ENCODE peak calls at places on chromosomes 3 and 15, in six cellular contexts. D is AG10803, L is ovary, Z is upper lobe of right lung, Y is tibial artery, N is WERI-Rb-1. C is an unnamed sample.

GRCh38 chr3:48276856-48277641 is 36.1 kb downstream of the ZNF589 start:
- DNase-seq in D (no peak), L (no peak), Z (no peak), Y (no peak), N (no peak), C (no peak)

GRCh38 chr15:37019479-37020433 is 80.6 kb downstream of the MEIS2 start:
- DNase-seq in D (peak), L (peak), Z (no peak), Y (no peak), N (no peak), C (no peak)

GRCh38 chr3:46897829-46898320 is 20.4 kb downstream of the PTH1R start:
- DNase-seq in D (no peak), L (no peak), Z (no peak), Y (no peak), N (no peak), C (no peak)

GRCh38 chr3:65879372-65879771 is 159.3 kb downstream of the MAGI1 start:
- DNase-seq in D (no peak), L (no peak), Z (no peak), Y (no peak), N (no peak), C (no peak)

GRCh38 chr3:31680072-31680870 is 147.5 kb downstream of the STT3B start:
- DNase-seq in D (no peak), L (no peak), Z (peak), Y (no peak), N (no peak), C (no peak)

GRCh38 chr3:142904639-142905441 is 16.0 kb upstream of the PCOLCE2 start:
- DNase-seq in D (no peak), L (no peak), Z (no peak), Y (peak), N (peak), C (no peak)

GRCh38 chr15:45425135-45425534 is 46.8 kb upstream of the GATM start:
- DNase-seq in D (peak), L (no peak), Z (no peak), Y (no peak), N (no peak), C (no peak)

GRCh38 chr15:39553947-39554731 is 26.7 kb upstream of the THBS1 start:
- DNase-seq in D (no peak), L (no peak), Z (no peak), Y (no peak), N (no peak), C (no peak)

GRCh38 chr3:126365351-126366274 is 8.4 kb upstream of the KLF15 start:
- DNase-seq in D (no peak), L (no peak), Z (peak), Y (no peak), N (no peak), C (peak)

GRCh38 chr3:49899815-49900214 is 3.9 kb downstream of the MST1R start:
- DNase-seq in D (no peak), L (no peak), Z (no peak), Y (no peak), N (peak), C (no peak)

GRCh38 chr3:155334897-155335883 is 41.7 kb upstream of the STRIT1 start:
- DNase-seq in D (no peak), L (no peak), Z (no peak), Y (no peak), N (no peak), C (no peak)

GRCh38 chr3:51733859-51734571 is 27.1 kb downstream of the GRM2 start:
- DNase-seq in D (no peak), L (no peak), Z (no peak), Y (no peak), N (no peak), C (no peak)
- H3K4me3 ChIP-seq in D (no peak), L (no peak), Z (no peak), Y (no peak), N (no peak), C (no peak)

GRCh38 chr3:24270204-24270671 is 224.4 kb downstream of the THRB start:
- DNase-seq in D (peak), L (no peak), Z (no peak), Y (no peak), N (no peak), C (no peak)

GRCh38 chr3:24271228-24271627 is 223.4 kb downstream of the THRB start:
- DNase-seq in D (no peak), L (no peak), Z (no peak), Y (no peak), N (no peak), C (no peak)

GRCh38 chr3:24272875-24273274 is 221.8 kb downstream of the THRB start:
- DNase-seq in D (no peak), L (no peak), Z (no peak), Y (no peak), N (no peak), C (no peak)

GRCh38 chr3:24272408-24272807 is 222.2 kb downstream of the THRB start:
- DNase-seq in D (no peak), L (no peak), Z (no peak), Y (no peak), N (no peak), C (no peak)

GRCh38 chr3:24270744-24271143 is 223.9 kb downstream of the THRB start:
- DNase-seq in D (no peak), L (no peak), Z (no peak), Y (no peak), N (no peak), C (no peak)
- H3K4me3 ChIP-seq in D (no peak), L (no peak), Z (no peak), Y (no peak), N (no peak), C (no peak)

GRCh38 chr3:125052671-125053303 is 3.0 kb downstream of the HEG1 start:
- DNase-seq in D (peak), L (no peak), Z (no peak), Y (no peak), N (no peak), C (peak)
- H3K4me3 ChIP-seq in D (peak), L (no peak), Z (peak), Y (peak), N (peak), C (peak)

DNA sequence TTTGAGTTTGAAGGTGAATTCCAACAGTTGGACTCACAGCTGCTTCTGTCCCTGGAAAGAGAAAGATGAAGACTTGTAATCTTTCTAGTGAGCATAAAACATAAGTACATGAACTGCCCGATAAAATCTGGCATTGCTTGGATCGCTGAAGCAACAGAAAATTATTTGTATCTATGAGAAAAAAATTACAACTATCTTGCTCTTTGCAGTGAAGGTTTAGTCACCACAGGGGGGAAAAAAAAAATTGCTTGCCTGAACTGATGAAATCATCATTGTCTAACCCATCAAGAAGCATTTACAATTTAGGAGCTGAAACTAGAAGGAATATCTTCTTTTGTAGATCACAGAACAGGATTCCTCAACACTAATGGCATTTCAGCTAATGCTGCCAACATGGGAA is 20.0 kb downstream of the TMEM207 start:
- DNase-seq in D (peak), L (no peak), Z (no peak), Y (no peak), N (no peak), C (no peak)
- H3K4me3 ChIP-seq in D (no peak), L (no peak), Z (no peak), Y (no peak), N (no peak), C (no peak)

GRCh38 chr3:186788482-186789370 is 5.3 kb downstream of the EIF4A2 start:
- DNase-seq in D (no peak), L (no peak), Z (no peak), Y (no peak), N (no peak), C (no peak)
- H3K4me3 ChIP-seq in D (no peak), L (no peak), Z (no peak), Y (no peak), N (no peak), C (peak)

GRCh38 chr3:123448503-123449091 is at the start of gene ADCY5:
- DNase-seq in D (no peak), L (peak), Z (no peak), Y (no peak), N (peak), C (peak)
- H3K4me3 ChIP-seq in D (peak), L (peak), Z (peak), Y (peak), N (peak), C (peak)

DNA sequence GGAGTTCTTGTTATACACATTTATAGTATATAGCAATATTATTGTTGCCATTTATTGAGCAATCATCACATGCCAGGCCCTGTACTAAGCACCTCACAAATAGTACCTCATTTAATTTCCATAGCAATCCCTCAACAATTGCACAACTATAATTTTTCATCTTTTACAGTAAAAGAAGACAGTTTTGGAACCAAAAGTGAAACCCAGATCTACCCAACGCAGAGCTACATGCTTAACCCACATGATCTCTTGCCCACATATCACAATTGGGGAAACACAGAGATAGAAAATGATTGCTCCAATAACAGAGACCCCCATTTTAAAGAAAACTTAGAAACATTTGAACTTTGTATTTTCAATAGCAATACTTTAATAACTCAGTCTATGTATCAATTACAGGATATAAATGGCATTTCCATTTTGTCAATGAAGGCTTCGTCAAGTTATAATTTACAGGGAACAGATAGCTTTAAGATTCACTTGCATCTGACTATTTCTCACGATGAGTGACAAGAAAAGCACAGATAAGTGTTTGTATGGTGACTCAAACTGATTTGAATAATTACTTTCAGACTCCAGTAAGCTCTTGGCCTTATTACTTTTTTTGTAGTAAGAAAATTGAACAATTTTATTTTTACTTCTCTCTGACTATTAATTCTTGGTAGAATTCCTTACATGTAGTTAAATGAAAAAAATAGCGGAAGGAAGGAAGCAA is 38.7 kb upstream of the CCDC50 start:
- DNase-seq in D (peak), L (no peak), Z (no peak), Y (no peak), N (no peak), C (no peak)
- H3K4me3 ChIP-seq in D (no peak), L (no peak), Z (no peak), Y (no peak), N (no peak), C (no peak)